ENCODE peak calls at places on chromosome 15, in nine cellular contexts. One of them, this sample, is unnamed. For H3K4me1, the result is how much of the 10 kb centered on the place peaks cover.

GRCh38 chr15:99504071-99504822 is 61.5 kb upstream of the MEF2A start:
- DNase-seq in suprapubic skin: no peak
- DNase-seq in sigmoid colon: no peak
- DNase-seq in upper lobe of right lung: no peak
- DNase-seq in heart right ventricle: no peak
- DNase-seq in body of pancreas: no peak
- DNase-seq in tibial artery: no peak
- DNase-seq in left lung: no peak
- DNase-seq in neural progenitor cell: no peak
- DNase-seq in this sample: no peak

GRCh38 chr15:33007295-33007855 is 187.1 kb downstream of the FMN1 start:
- DNase-seq in suprapubic skin: no peak
- DNase-seq in sigmoid colon: no peak
- DNase-seq in upper lobe of right lung: no peak
- DNase-seq in heart right ventricle: no peak
- DNase-seq in body of pancreas: no peak
- DNase-seq in tibial artery: no peak
- DNase-seq in left lung: no peak
- DNase-seq in neural progenitor cell: peak
- DNase-seq in this sample: peak

GRCh38 chr15:81161851-81162250 is 27.8 kb downstream of the CFAP161 start:
- DNase-seq in suprapubic skin: no peak
- DNase-seq in sigmoid colon: no peak
- DNase-seq in upper lobe of right lung: no peak
- DNase-seq in heart right ventricle: no peak
- DNase-seq in body of pancreas: no peak
- DNase-seq in tibial artery: no peak
- DNase-seq in left lung: no peak
- DNase-seq in neural progenitor cell: no peak
- DNase-seq in this sample: no peak

GRCh38 chr15:85383470-85384148 is 3.2 kb downstream of the AKAP13 start:
- DNase-seq in suprapubic skin: no peak
- DNase-seq in sigmoid colon: no peak
- DNase-seq in upper lobe of right lung: no peak
- DNase-seq in heart right ventricle: no peak
- DNase-seq in body of pancreas: no peak
- DNase-seq in tibial artery: no peak
- DNase-seq in left lung: no peak
- DNase-seq in neural progenitor cell: no peak
- DNase-seq in this sample: no peak

GRCh38 chr15:25619761-25620160 is 180.9 kb upstream of the UBE3A start:
- DNase-seq in suprapubic skin: no peak
- DNase-seq in sigmoid colon: no peak
- DNase-seq in upper lobe of right lung: no peak
- DNase-seq in heart right ventricle: no peak
- DNase-seq in body of pancreas: no peak
- DNase-seq in tibial artery: no peak
- DNase-seq in left lung: no peak
- DNase-seq in neural progenitor cell: no peak
- DNase-seq in this sample: no peak

GRCh38 chr15:36831125-36831914 is 251.9 kb downstream of the CDIN1 start:
- DNase-seq in suprapubic skin: no peak
- DNase-seq in sigmoid colon: no peak
- DNase-seq in upper lobe of right lung: no peak
- DNase-seq in heart right ventricle: no peak
- DNase-seq in body of pancreas: no peak
- DNase-seq in tibial artery: no peak
- DNase-seq in left lung: no peak
- DNase-seq in neural progenitor cell: no peak
- DNase-seq in this sample: no peak

GRCh38 chr15:68492855-68493254 is 60.9 kb upstream of the ITGA11 start:
- DNase-seq in suprapubic skin: no peak
- DNase-seq in sigmoid colon: no peak
- DNase-seq in upper lobe of right lung: no peak
- DNase-seq in heart right ventricle: no peak
- DNase-seq in body of pancreas: no peak
- DNase-seq in tibial artery: peak
- DNase-seq in left lung: no peak
- DNase-seq in neural progenitor cell: no peak
- DNase-seq in this sample: no peak

GRCh38 chr15:75397494-75397893 is 29.1 kb upstream of the MAN2C1 start:
- DNase-seq in suprapubic skin: no peak
- DNase-seq in sigmoid colon: no peak
- DNase-seq in upper lobe of right lung: no peak
- DNase-seq in heart right ventricle: no peak
- DNase-seq in body of pancreas: no peak
- DNase-seq in tibial artery: no peak
- DNase-seq in left lung: no peak
- DNase-seq in neural progenitor cell: no peak
- DNase-seq in this sample: no peak

GRCh38 chr15:60120100-60120499 is 116.0 kb downstream of the FOXB1 start:
- DNase-seq in suprapubic skin: no peak
- DNase-seq in sigmoid colon: no peak
- DNase-seq in upper lobe of right lung: no peak
- DNase-seq in heart right ventricle: no peak
- DNase-seq in body of pancreas: no peak
- DNase-seq in tibial artery: no peak
- DNase-seq in left lung: no peak
- DNase-seq in neural progenitor cell: peak
- DNase-seq in this sample: no peak

GRCh38 chr15:92029104-92029466 is 175.6 kb downstream of the SLCO3A1 start:
- DNase-seq in suprapubic skin: no peak
- DNase-seq in sigmoid colon: no peak
- DNase-seq in upper lobe of right lung: no peak
- DNase-seq in heart right ventricle: no peak
- DNase-seq in body of pancreas: no peak
- DNase-seq in tibial artery: no peak
- DNase-seq in left lung: no peak
- DNase-seq in neural progenitor cell: no peak
- DNase-seq in this sample: no peak

GRCh38 chr15:66775127-66776105 is 73.4 kb downstream of the SMAD6 start:
- DNase-seq in suprapubic skin: no peak
- DNase-seq in sigmoid colon: peak
- DNase-seq in upper lobe of right lung: no peak
- DNase-seq in heart right ventricle: peak
- DNase-seq in body of pancreas: peak
- DNase-seq in tibial artery: no peak
- DNase-seq in left lung: no peak
- DNase-seq in neural progenitor cell: no peak
- DNase-seq in this sample: no peak

GRCh38 chr15:40050788-40051615 is 12.0 kb upstream of the SRP14 start:
- DNase-seq in suprapubic skin: no peak
- DNase-seq in sigmoid colon: peak
- DNase-seq in upper lobe of right lung: no peak
- DNase-seq in heart right ventricle: no peak
- DNase-seq in body of pancreas: no peak
- DNase-seq in tibial artery: no peak
- DNase-seq in left lung: peak
- DNase-seq in neural progenitor cell: peak
- DNase-seq in this sample: peak

GRCh38 chr15:62625421-62626033 is 417.0 kb upstream of the TPM1 start:
- DNase-seq in suprapubic skin: no peak
- DNase-seq in sigmoid colon: no peak
- DNase-seq in upper lobe of right lung: no peak
- DNase-seq in heart right ventricle: no peak
- DNase-seq in body of pancreas: no peak
- DNase-seq in tibial artery: no peak
- DNase-seq in left lung: no peak
- DNase-seq in neural progenitor cell: no peak
- DNase-seq in this sample: no peak

GRCh38 chr15:31173790-31174450 is 72.4 kb upstream of the TRPM1 start:
- DNase-seq in suprapubic skin: no peak
- DNase-seq in sigmoid colon: no peak
- DNase-seq in upper lobe of right lung: no peak
- DNase-seq in heart right ventricle: no peak
- DNase-seq in body of pancreas: no peak
- DNase-seq in tibial artery: no peak
- DNase-seq in left lung: no peak
- DNase-seq in neural progenitor cell: no peak
- DNase-seq in this sample: no peak

GRCh38 chr15:60649845-60650548 is 171.1 kb upstream of the ICE2 start:
- DNase-seq in suprapubic skin: no peak
- DNase-seq in sigmoid colon: no peak
- DNase-seq in upper lobe of right lung: no peak
- DNase-seq in heart right ventricle: no peak
- DNase-seq in body of pancreas: no peak
- DNase-seq in tibial artery: no peak
- DNase-seq in left lung: no peak
- DNase-seq in neural progenitor cell: no peak
- DNase-seq in this sample: no peak

DNA sequence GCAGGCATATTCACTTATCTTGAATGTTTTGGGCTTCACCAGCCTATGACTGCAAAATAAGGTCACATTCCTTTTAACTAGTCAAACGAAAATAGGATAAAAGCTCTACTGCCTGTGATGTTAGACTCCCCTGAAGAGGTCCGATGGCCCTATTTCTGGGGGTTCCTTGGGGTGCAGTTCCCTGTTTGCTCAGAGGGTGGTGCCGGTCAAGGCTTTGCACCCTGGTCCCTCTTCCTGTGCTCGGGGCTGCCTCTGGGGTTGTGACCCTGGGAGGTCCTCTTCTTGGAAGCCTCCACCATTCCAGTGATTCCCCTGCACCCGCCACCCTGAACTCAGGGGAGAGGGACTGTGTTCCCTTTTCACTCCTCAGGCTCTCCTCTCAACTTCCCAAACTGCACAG is 86.7 kb upstream of the ANKRD34C start:
- DNase-seq in suprapubic skin: no peak
- DNase-seq in sigmoid colon: no peak
- DNase-seq in upper lobe of right lung: no peak
- DNase-seq in heart right ventricle: no peak
- DNase-seq in body of pancreas: no peak
- DNase-seq in tibial artery: no peak
- DNase-seq in left lung: no peak
- DNase-seq in neural progenitor cell: no peak
- DNase-seq in this sample: no peak
- TF ChIP-seq CTCF in suprapubic skin: no peak
- TF ChIP-seq CTCF in sigmoid colon: no peak
- TF ChIP-seq CTCF in upper lobe of right lung: no peak
- TF ChIP-seq CTCF in heart right ventricle: no peak
- TF ChIP-seq CTCF in body of pancreas: no peak
- TF ChIP-seq CTCF in tibial artery: no peak
- TF ChIP-seq CTCF in left lung: no peak
- TF ChIP-seq CTCF in neural progenitor cell: peak
- TF ChIP-seq CTCF in this sample: no peak

GRCh38 chr15:43493687-43494472 is 924 bp upstream of the TP53BP1 start:
- DNase-seq in suprapubic skin: no peak
- DNase-seq in sigmoid colon: no peak
- DNase-seq in upper lobe of right lung: no peak
- DNase-seq in heart right ventricle: no peak
- DNase-seq in body of pancreas: no peak
- DNase-seq in tibial artery: no peak
- DNase-seq in left lung: no peak
- DNase-seq in neural progenitor cell: no peak
- DNase-seq in this sample: no peak
- H3K4me3 ChIP-seq in suprapubic skin: peak
- H3K4me3 ChIP-seq in sigmoid colon: peak
- H3K4me3 ChIP-seq in upper lobe of right lung: peak
- H3K4me3 ChIP-seq in heart right ventricle: peak
- H3K4me3 ChIP-seq in body of pancreas: no peak
- H3K4me3 ChIP-seq in tibial artery: peak
- H3K4me3 ChIP-seq in left lung: peak
- H3K4me3 ChIP-seq in neural progenitor cell: peak
- H3K4me3 ChIP-seq in this sample: peak

GRCh38 chr15:73957276-73957675 is 31.0 kb downstream of the LOXL1 start:
- DNase-seq in suprapubic skin: peak
- DNase-seq in sigmoid colon: peak
- DNase-seq in upper lobe of right lung: peak
- DNase-seq in heart right ventricle: no peak
- DNase-seq in body of pancreas: no peak
- DNase-seq in tibial artery: no peak
- DNase-seq in left lung: no peak
- DNase-seq in neural progenitor cell: no peak
- DNase-seq in this sample: no peak

GRCh38 chr15:73955851-73956250 is 29.6 kb downstream of the LOXL1 start:
- DNase-seq in suprapubic skin: peak
- DNase-seq in sigmoid colon: peak
- DNase-seq in upper lobe of right lung: peak
- DNase-seq in heart right ventricle: no peak
- DNase-seq in body of pancreas: no peak
- DNase-seq in tibial artery: no peak
- DNase-seq in left lung: no peak
- DNase-seq in neural progenitor cell: no peak
- DNase-seq in this sample: no peak

GRCh38 chr15:73955326-73955725 is 29.1 kb downstream of the LOXL1 start:
- DNase-seq in suprapubic skin: peak
- DNase-seq in sigmoid colon: peak
- DNase-seq in upper lobe of right lung: peak
- DNase-seq in heart right ventricle: no peak
- DNase-seq in body of pancreas: no peak
- DNase-seq in tibial artery: no peak
- DNase-seq in left lung: no peak
- DNase-seq in neural progenitor cell: no peak
- DNase-seq in this sample: no peak

GRCh38 chr15:73957785-73958184 is 31.5 kb downstream of the LOXL1 start:
- DNase-seq in suprapubic skin: peak
- DNase-seq in sigmoid colon: peak
- DNase-seq in upper lobe of right lung: no peak
- DNase-seq in heart right ventricle: no peak
- DNase-seq in body of pancreas: no peak
- DNase-seq in tibial artery: no peak
- DNase-seq in left lung: no peak
- DNase-seq in neural progenitor cell: no peak
- DNase-seq in this sample: no peak

GRCh38 chr15:73956276-73957086 is 30.2 kb downstream of the LOXL1 start:
- DNase-seq in suprapubic skin: peak
- DNase-seq in sigmoid colon: peak
- DNase-seq in upper lobe of right lung: no peak
- DNase-seq in heart right ventricle: no peak
- DNase-seq in body of pancreas: no peak
- DNase-seq in tibial artery: peak
- DNase-seq in left lung: peak
- DNase-seq in neural progenitor cell: no peak
- DNase-seq in this sample: no peak
- H3K4me1 ChIP-seq in suprapubic skin: under half
- H3K4me1 ChIP-seq in sigmoid colon: under half
- H3K4me1 ChIP-seq in upper lobe of right lung: under half
- H3K4me1 ChIP-seq in heart right ventricle: half or more
- H3K4me1 ChIP-seq in body of pancreas: under half
- H3K4me1 ChIP-seq in tibial artery: under half
- H3K4me1 ChIP-seq in left lung: under half
- H3K4me1 ChIP-seq in neural progenitor cell: under half
- H3K4me1 ChIP-seq in this sample: under half

DNA sequence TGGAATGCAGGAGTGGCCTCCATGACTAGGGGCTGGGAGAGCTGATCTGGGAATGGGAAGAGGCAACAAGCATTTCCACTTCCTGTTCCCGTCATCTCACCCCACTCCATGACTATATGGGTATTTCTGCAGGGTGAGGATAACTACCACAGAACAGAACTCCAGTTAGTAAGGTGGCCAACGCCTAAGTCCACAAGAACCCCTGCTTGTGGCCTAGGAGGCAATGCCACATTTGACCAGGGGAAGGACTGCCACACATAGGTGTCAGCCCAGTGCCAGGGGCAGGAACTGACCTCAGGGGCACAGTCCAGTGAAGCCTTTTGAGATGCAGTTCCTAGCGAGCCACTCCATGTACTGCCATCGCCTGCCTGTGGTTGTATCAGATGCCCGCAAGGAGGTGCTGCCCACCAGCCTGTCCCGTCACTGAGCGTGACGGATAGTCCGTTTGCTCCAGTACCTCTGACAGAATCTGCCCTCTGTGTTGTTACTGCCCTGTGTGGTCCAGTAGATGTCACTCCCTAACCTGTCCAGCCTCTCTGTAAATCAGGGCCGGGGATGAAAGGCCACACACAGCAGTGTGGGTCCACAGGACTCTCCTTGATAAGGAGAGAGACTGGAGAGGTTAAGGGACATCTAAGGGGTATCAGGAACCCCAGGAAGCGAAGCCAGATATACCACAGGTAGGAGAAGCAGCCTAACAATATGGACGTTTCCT is 3.5 kb upstream of the MTFMT start:
- DNase-seq in suprapubic skin: no peak
- DNase-seq in sigmoid colon: peak
- DNase-seq in upper lobe of right lung: peak
- DNase-seq in heart right ventricle: peak
- DNase-seq in body of pancreas: peak
- DNase-seq in tibial artery: peak
- DNase-seq in left lung: peak
- DNase-seq in neural progenitor cell: peak
- DNase-seq in this sample: peak
- TF ChIP-seq CTCF in suprapubic skin: peak
- TF ChIP-seq CTCF in sigmoid colon: peak
- TF ChIP-seq CTCF in upper lobe of right lung: peak
- TF ChIP-seq CTCF in heart right ventricle: peak
- TF ChIP-seq CTCF in body of pancreas: peak
- TF ChIP-seq CTCF in tibial artery: peak
- TF ChIP-seq CTCF in left lung: peak
- TF ChIP-seq CTCF in neural progenitor cell: peak
- TF ChIP-seq CTCF in this sample: peak